ENCODE peak calls at places on chromosome 10, in eight cellular contexts. One of them, this sample, is unnamed.
A peak's percentile ranks its signal among the peaks of the same experiment; 100 is the strongest.

GRCh38 chr10:128864554-128865300 is 602.3 kb upstream of the MGMT start:
- DNase-seq in stimulated activated CD4-positive, alpha-beta T cell treated with anti-CD3 and anti-CD28 coated beads, TNF-alpha, amount 100 ng/mL, for 24 hours: no peak
- DNase-seq in ELR: no peak
- DNase-seq in hippocampal formation: no peak
- DNase-seq in RPMI7951: no peak
- DNase-seq in AG08396: no peak
- DNase-seq in Ammon's horn: no peak
- DNase-seq in HFF-Myc: no peak
- DNase-seq in this sample: no peak

GRCh38 chr10:102120987-102121738 is 995 bp upstream of the LDB1 start:
- DNase-seq in stimulated activated CD4-positive, alpha-beta T cell treated with anti-CD3 and anti-CD28 coated beads, TNF-alpha, amount 100 ng/mL, for 24 hours: no peak
- DNase-seq in ELR: peak; percentile 57
- DNase-seq in hippocampal formation: peak; percentile 23
- DNase-seq in RPMI7951: peak; percentile 57
- DNase-seq in AG08396: peak; percentile 72
- DNase-seq in Ammon's horn: peak; percentile 59
- DNase-seq in HFF-Myc: peak; percentile 84
- DNase-seq in this sample: peak; percentile 66

GRCh38 chr10:32239770-32240169 is 107.2 kb downstream of the EPC1 start:
- DNase-seq in stimulated activated CD4-positive, alpha-beta T cell treated with anti-CD3 and anti-CD28 coated beads, TNF-alpha, amount 100 ng/mL, for 24 hours: no peak
- DNase-seq in ELR: peak; percentile 89
- DNase-seq in hippocampal formation: no peak
- DNase-seq in RPMI7951: peak; percentile 69
- DNase-seq in AG08396: peak; percentile 34
- DNase-seq in Ammon's horn: no peak
- DNase-seq in HFF-Myc: no peak
- DNase-seq in this sample: no peak

GRCh38 chr10:88113657-88114272 is 250.3 kb downstream of the PTEN start:
- DNase-seq in stimulated activated CD4-positive, alpha-beta T cell treated with anti-CD3 and anti-CD28 coated beads, TNF-alpha, amount 100 ng/mL, for 24 hours: no peak
- DNase-seq in ELR: no peak
- DNase-seq in hippocampal formation: no peak
- DNase-seq in RPMI7951: no peak
- DNase-seq in AG08396: no peak
- DNase-seq in Ammon's horn: no peak
- DNase-seq in HFF-Myc: no peak
- DNase-seq in this sample: no peak

GRCh38 chr10:68595513-68595912 is 35.4 kb downstream of the TET1 start:
- DNase-seq in stimulated activated CD4-positive, alpha-beta T cell treated with anti-CD3 and anti-CD28 coated beads, TNF-alpha, amount 100 ng/mL, for 24 hours: no peak
- DNase-seq in ELR: no peak
- DNase-seq in hippocampal formation: no peak
- DNase-seq in RPMI7951: no peak
- DNase-seq in AG08396: no peak
- DNase-seq in Ammon's horn: no peak
- DNase-seq in HFF-Myc: no peak
- DNase-seq in this sample: no peak

GRCh38 chr10:133127291-133128125 is 32.5 kb upstream of the KNDC1 start:
- DNase-seq in stimulated activated CD4-positive, alpha-beta T cell treated with anti-CD3 and anti-CD28 coated beads, TNF-alpha, amount 100 ng/mL, for 24 hours: no peak
- DNase-seq in ELR: no peak
- DNase-seq in hippocampal formation: no peak
- DNase-seq in RPMI7951: no peak
- DNase-seq in AG08396: peak; percentile 70
- DNase-seq in Ammon's horn: no peak
- DNase-seq in HFF-Myc: no peak
- DNase-seq in this sample: peak; percentile 7

GRCh38 chr10:80165173-80165572 is 32.6 kb downstream of the PLAC9 start:
- DNase-seq in stimulated activated CD4-positive, alpha-beta T cell treated with anti-CD3 and anti-CD28 coated beads, TNF-alpha, amount 100 ng/mL, for 24 hours: no peak
- DNase-seq in ELR: peak; percentile 72
- DNase-seq in hippocampal formation: no peak
- DNase-seq in RPMI7951: peak; percentile 69
- DNase-seq in AG08396: peak; percentile 73
- DNase-seq in Ammon's horn: no peak
- DNase-seq in HFF-Myc: no peak
- DNase-seq in this sample: no peak

GRCh38 chr10:48475943-48476278 is 129.0 kb downstream of the ARHGAP22 start:
- DNase-seq in stimulated activated CD4-positive, alpha-beta T cell treated with anti-CD3 and anti-CD28 coated beads, TNF-alpha, amount 100 ng/mL, for 24 hours: no peak
- DNase-seq in ELR: no peak
- DNase-seq in hippocampal formation: no peak
- DNase-seq in RPMI7951: no peak
- DNase-seq in AG08396: no peak
- DNase-seq in Ammon's horn: no peak
- DNase-seq in HFF-Myc: no peak
- DNase-seq in this sample: no peak

GRCh38 chr10:11934262-11934661 is 108.3 kb downstream of the UPF2 start:
- DNase-seq in stimulated activated CD4-positive, alpha-beta T cell treated with anti-CD3 and anti-CD28 coated beads, TNF-alpha, amount 100 ng/mL, for 24 hours: no peak
- DNase-seq in ELR: no peak
- DNase-seq in hippocampal formation: no peak
- DNase-seq in RPMI7951: no peak
- DNase-seq in AG08396: peak; percentile 42
- DNase-seq in Ammon's horn: no peak
- DNase-seq in HFF-Myc: no peak
- DNase-seq in this sample: peak; percentile 54

GRCh38 chr10:116385994-116386809 is 41.4 kb upstream of the PNLIPRP3 start:
- DNase-seq in stimulated activated CD4-positive, alpha-beta T cell treated with anti-CD3 and anti-CD28 coated beads, TNF-alpha, amount 100 ng/mL, for 24 hours: no peak
- DNase-seq in ELR: peak; percentile 54
- DNase-seq in hippocampal formation: no peak
- DNase-seq in RPMI7951: peak; percentile 9
- DNase-seq in AG08396: peak; percentile 2
- DNase-seq in Ammon's horn: peak; percentile 25
- DNase-seq in HFF-Myc: peak; percentile 32
- DNase-seq in this sample: no peak

GRCh38 chr10:52438119-52438518 is 124.0 kb downstream of the DKK1 start:
- DNase-seq in stimulated activated CD4-positive, alpha-beta T cell treated with anti-CD3 and anti-CD28 coated beads, TNF-alpha, amount 100 ng/mL, for 24 hours: no peak
- DNase-seq in ELR: peak; percentile 23
- DNase-seq in hippocampal formation: no peak
- DNase-seq in RPMI7951: no peak
- DNase-seq in AG08396: no peak
- DNase-seq in Ammon's horn: no peak
- DNase-seq in HFF-Myc: no peak
- DNase-seq in this sample: no peak

GRCh38 chr10:120945801-120946302 is 94.7 kb downstream of the WDR11 start:
- DNase-seq in stimulated activated CD4-positive, alpha-beta T cell treated with anti-CD3 and anti-CD28 coated beads, TNF-alpha, amount 100 ng/mL, for 24 hours: no peak
- DNase-seq in ELR: no peak
- DNase-seq in hippocampal formation: peak; percentile 85
- DNase-seq in RPMI7951: peak; percentile 6
- DNase-seq in AG08396: peak; percentile 18
- DNase-seq in Ammon's horn: peak; percentile 97
- DNase-seq in HFF-Myc: no peak
- DNase-seq in this sample: peak; percentile 25

GRCh38 chr10:24027107-24027506 is 181.8 kb upstream of the KIAA1217 start:
- DNase-seq in stimulated activated CD4-positive, alpha-beta T cell treated with anti-CD3 and anti-CD28 coated beads, TNF-alpha, amount 100 ng/mL, for 24 hours: no peak
- DNase-seq in ELR: no peak
- DNase-seq in hippocampal formation: no peak
- DNase-seq in RPMI7951: no peak
- DNase-seq in AG08396: no peak
- DNase-seq in Ammon's horn: no peak
- DNase-seq in HFF-Myc: no peak
- DNase-seq in this sample: no peak

GRCh38 chr10:114498413-114499111 is 94.3 kb upstream of the AFAP1L2 start:
- DNase-seq in stimulated activated CD4-positive, alpha-beta T cell treated with anti-CD3 and anti-CD28 coated beads, TNF-alpha, amount 100 ng/mL, for 24 hours: no peak
- DNase-seq in ELR: no peak
- DNase-seq in hippocampal formation: no peak
- DNase-seq in RPMI7951: no peak
- DNase-seq in AG08396: no peak
- DNase-seq in Ammon's horn: no peak
- DNase-seq in HFF-Myc: no peak
- DNase-seq in this sample: no peak

GRCh38 chr10:26787362-26787761 is 73.4 kb downstream of the ABI1 start:
- DNase-seq in stimulated activated CD4-positive, alpha-beta T cell treated with anti-CD3 and anti-CD28 coated beads, TNF-alpha, amount 100 ng/mL, for 24 hours: no peak
- DNase-seq in ELR: no peak
- DNase-seq in hippocampal formation: no peak
- DNase-seq in RPMI7951: no peak
- DNase-seq in AG08396: no peak
- DNase-seq in Ammon's horn: no peak
- DNase-seq in HFF-Myc: no peak
- DNase-seq in this sample: no peak

GRCh38 chr10:73759512-73760115 is 15.4 kb downstream of the SEC24C start:
- DNase-seq in stimulated activated CD4-positive, alpha-beta T cell treated with anti-CD3 and anti-CD28 coated beads, TNF-alpha, amount 100 ng/mL, for 24 hours: no peak
- DNase-seq in ELR: no peak
- DNase-seq in hippocampal formation: no peak
- DNase-seq in RPMI7951: no peak
- DNase-seq in AG08396: no peak
- DNase-seq in Ammon's horn: no peak
- DNase-seq in HFF-Myc: no peak
- DNase-seq in this sample: peak; percentile 43

GRCh38 chr10:110209399-110209925 is 2.1 kb downstream of the MXI1 start:
- DNase-seq in stimulated activated CD4-positive, alpha-beta T cell treated with anti-CD3 and anti-CD28 coated beads, TNF-alpha, amount 100 ng/mL, for 24 hours: no peak
- DNase-seq in ELR: peak; percentile 81
- DNase-seq in hippocampal formation: peak; percentile 62
- DNase-seq in RPMI7951: peak; percentile 63
- DNase-seq in AG08396: peak; percentile 76
- DNase-seq in Ammon's horn: peak; percentile 74
- DNase-seq in HFF-Myc: peak; percentile 41
- DNase-seq in this sample: peak; percentile 71